ENCODE peak calls at places on chromosomes 1 and 21, in eight cellular contexts. S, K, W, I, D, M, P and Y are unnamed samples.

GRCh38 chr1:165898837-165899236 is 71.4 kb downstream of the UCK2 start:
- DNase-seq in S (no peak), K (no peak), W (no peak), I (no peak), D (no peak), M (no peak), P (peak), Y (no peak)

GRCh38 chr21:26800001-26800400 is 45.2 kb downstream of the ADAMTS1 start:
- DNase-seq in S (no peak), K (no peak), W (no peak), I (no peak), D (no peak), M (no peak), P (no peak), Y (no peak)

GRCh38 chr1:232962761-232963357 is 12.4 kb downstream of the NTPCR start:
- DNase-seq in S (no peak), K (no peak), W (no peak), I (no peak), D (no peak), M (no peak), P (no peak), Y (no peak)

GRCh38 chr1:153470707-153471106 is 10.3 kb upstream of the S100A7 start:
- DNase-seq in S (no peak), K (no peak), W (no peak), I (no peak), D (no peak), M (no peak), P (no peak), Y (no peak)

GRCh38 chr1:91511386-91511785 is 10.7 kb downstream of the CDC7 start:
- DNase-seq in S (peak), K (no peak), W (no peak), I (no peak), D (no peak), M (no peak), P (no peak), Y (no peak)

GRCh38 chr1:173052681-173053196 is 2.0 kb upstream of the TNFSF18 start:
- DNase-seq in S (peak), K (no peak), W (no peak), I (no peak), D (peak), M (no peak), P (no peak), Y (no peak)

GRCh38 chr1:234683856-234684632 is 74.1 kb upstream of the IRF2BP2 start:
- DNase-seq in S (peak), K (no peak), W (peak), I (no peak), D (peak), M (no peak), P (peak), Y (peak)

GRCh38 chr1:109917429-109918076 is 6.9 kb downstream of the CSF1 start:
- DNase-seq in S (no peak), K (no peak), W (no peak), I (no peak), D (no peak), M (no peak), P (no peak), Y (no peak)

GRCh38 chr1:247273013-247273412 is 17.1 kb downstream of the VN1R5 start:
- DNase-seq in S (no peak), K (no peak), W (no peak), I (no peak), D (no peak), M (no peak), P (no peak), Y (no peak)

GRCh38 chr1:56357931-56358783 is 221.2 kb downstream of the PLPP3 start:
- DNase-seq in S (no peak), K (no peak), W (no peak), I (no peak), D (no peak), M (no peak), P (no peak), Y (no peak)

DNA sequence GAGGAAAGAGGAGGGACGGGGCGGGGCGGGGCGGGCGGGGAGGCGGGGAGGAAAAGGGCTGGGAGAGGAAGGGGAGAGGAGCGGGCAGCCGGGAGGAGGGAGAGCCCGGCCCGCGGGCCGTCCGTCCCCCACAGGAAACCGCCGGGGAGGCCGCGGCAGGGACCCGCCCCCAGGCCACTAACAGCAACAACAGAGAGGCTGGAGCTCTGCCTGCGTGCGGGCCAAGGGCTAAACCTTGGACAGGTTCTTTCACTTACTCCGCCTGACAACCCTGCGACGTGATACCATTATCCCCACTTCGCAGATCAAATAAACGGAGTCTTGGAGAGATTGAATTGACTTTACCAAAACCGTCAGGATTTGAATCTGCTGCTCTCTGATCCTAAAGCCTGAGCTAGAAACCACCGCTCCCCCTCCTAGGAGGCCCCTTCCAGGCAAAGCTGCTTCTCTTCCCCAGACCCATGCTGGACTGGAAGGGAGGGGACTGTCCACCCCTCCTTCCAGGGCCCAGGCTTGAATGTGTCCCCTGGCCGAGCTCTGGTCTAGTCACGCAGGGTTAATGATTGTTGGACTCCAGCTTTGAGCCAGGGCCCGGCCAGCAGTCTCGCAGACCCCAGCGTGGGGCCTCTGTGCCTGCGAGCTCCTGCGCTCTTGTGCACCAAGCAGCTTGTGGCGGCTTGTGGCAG is at the start of gene EVA1B:
- DNase-seq in S (no peak), K (peak), W (peak), I (peak), D (peak), M (peak), P (peak), Y (no peak)
- TF ChIP-seq POLR2AphosphoS5 in S (no peak), K (no peak), W (no peak), I (no peak), D (peak), M (peak), P (peak), Y (peak)

GRCh38 chr1:55144886-55145285 is 70.3 kb downstream of the USP24 start:
- DNase-seq in S (no peak), K (no peak), W (no peak), I (no peak), D (no peak), M (no peak), P (no peak), Y (no peak)
- TF ChIP-seq POLR2AphosphoS5 in S (no peak), K (no peak), W (no peak), I (no peak), D (no peak), M (no peak), P (no peak), Y (no peak)

GRCh38 chr21:32406405-32406804 is 6.1 kb upstream of the EVA1C start:
- DNase-seq in S (no peak), K (no peak), W (peak), I (no peak), D (no peak), M (no peak), P (no peak), Y (no peak)
- TF ChIP-seq POLR2AphosphoS5 in S (no peak), K (no peak), W (no peak), I (no peak), D (no peak), M (no peak), P (no peak), Y (no peak)

DNA sequence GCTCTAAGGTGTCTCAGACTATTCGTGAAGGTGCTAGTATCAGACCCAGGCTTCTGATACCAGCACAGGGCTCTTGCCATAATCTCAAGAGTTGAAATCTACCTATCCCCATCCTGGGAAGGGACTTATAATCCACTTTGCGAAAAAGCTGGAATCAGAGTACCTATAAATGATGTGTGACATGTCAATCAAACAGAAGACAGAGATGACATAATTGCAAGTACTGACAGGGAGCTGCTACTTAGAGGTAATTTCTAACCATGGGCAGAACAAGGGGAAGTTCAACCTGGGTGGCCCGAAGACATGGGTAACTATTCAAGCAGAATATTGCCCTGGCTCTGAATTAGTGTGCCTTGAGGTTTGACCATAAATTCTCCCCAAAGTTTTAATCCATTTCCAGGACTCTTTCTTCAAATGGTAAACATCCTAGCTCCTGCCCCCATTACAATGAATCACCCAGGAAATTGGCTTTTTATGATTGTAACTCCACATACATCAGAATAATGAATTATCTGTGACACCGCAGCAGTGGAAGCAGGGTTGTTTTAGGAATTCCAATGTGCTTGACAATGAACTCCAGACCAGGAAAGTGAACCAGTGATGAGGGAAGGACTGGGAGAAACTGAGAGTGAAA is 37.2 kb downstream of the KANK4 start:
- DNase-seq in S (no peak), K (no peak), W (no peak), I (no peak), D (no peak), M (no peak), P (no peak), Y (no peak)
- TF ChIP-seq POLR2AphosphoS5 in S (no peak), K (no peak), W (no peak), I (no peak), D (no peak), M (no peak), P (no peak), Y (no peak)

GRCh38 chr1:41318135-41318534 is 43.1 kb upstream of the FOXO6 start:
- DNase-seq in S (no peak), K (no peak), W (no peak), I (no peak), D (no peak), M (no peak), P (no peak), Y (no peak)
- TF ChIP-seq POLR2AphosphoS5 in S (no peak), K (no peak), W (no peak), I (no peak), D (no peak), M (no peak), P (no peak), Y (no peak)

GRCh38 chr1:168099314-168099920 is 37.3 kb downstream of the GPR161 start:
- DNase-seq in S (no peak), K (no peak), W (no peak), I (no peak), D (no peak), M (no peak), P (no peak), Y (no peak)
- TF ChIP-seq POLR2AphosphoS5 in S (no peak), K (no peak), W (no peak), I (no peak), D (peak), M (no peak), P (no peak), Y (peak)

DNA sequence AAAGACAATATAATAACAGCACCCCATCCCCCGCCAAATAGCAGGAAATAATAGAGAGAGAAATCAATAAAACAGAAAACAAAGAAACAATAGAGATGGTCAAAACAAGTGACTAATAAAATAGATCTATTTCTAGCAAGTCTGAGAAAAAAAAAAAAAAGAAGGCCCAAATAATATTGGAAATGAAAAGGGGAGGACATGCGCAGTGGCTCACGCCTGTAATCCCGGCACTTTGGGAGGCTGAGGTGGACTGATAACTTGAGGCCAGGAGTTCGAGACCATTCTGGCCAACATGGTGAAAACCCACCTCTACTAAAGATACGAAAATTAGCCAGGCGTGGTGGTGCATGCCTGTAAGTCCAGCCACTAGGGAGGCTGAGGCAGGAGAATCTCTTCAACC is 18.5 kb upstream of the HCRTR1 start:
- DNase-seq in S (no peak), K (no peak), W (no peak), I (no peak), D (no peak), M (no peak), P (peak), Y (no peak)
- TF ChIP-seq POLR2AphosphoS5 in S (no peak), K (no peak), W (no peak), I (no peak), D (no peak), M (no peak), P (no peak), Y (no peak)